ENCODE peak calls at places on chromosomes 6 and 20, in seven cellular contexts. One of them, this sample, is unnamed.
A peak's percentile ranks its signal among the peaks of the same experiment; 100 is the strongest.

GRCh38 chr6:13624871-13625288 is 9.7 kb downstream of the NOL7 start:
- DNase-seq in tibial artery: no peak
- DNase-seq in aorta: no peak
- DNase-seq in ovary: no peak
- DNase-seq in heart left ventricle: no peak
- DNase-seq in cardiac muscle cell: peak; percentile 55
- DNase-seq in pancreas: no peak
- DNase-seq in this sample: no peak

GRCh38 chr20:9218412-9219001 is 149.6 kb downstream of the PLCB4 start:
- DNase-seq in tibial artery: no peak
- DNase-seq in aorta: no peak
- DNase-seq in ovary: no peak
- DNase-seq in heart left ventricle: no peak
- DNase-seq in cardiac muscle cell: no peak
- DNase-seq in pancreas: no peak
- DNase-seq in this sample: no peak

GRCh38 chr20:400451-401275 is 7.4 kb upstream of the RBCK1 start:
- DNase-seq in tibial artery: no peak
- DNase-seq in aorta: no peak
- DNase-seq in ovary: no peak
- DNase-seq in heart left ventricle: no peak
- DNase-seq in cardiac muscle cell: no peak
- DNase-seq in pancreas: no peak
- DNase-seq in this sample: no peak

GRCh38 chr6:7673063-7673536 is 52.8 kb upstream of the BMP6 start:
- DNase-seq in tibial artery: peak; percentile 29
- DNase-seq in aorta: no peak
- DNase-seq in ovary: peak; percentile 57
- DNase-seq in heart left ventricle: peak; percentile 40
- DNase-seq in cardiac muscle cell: peak; percentile 32
- DNase-seq in pancreas: no peak
- DNase-seq in this sample: peak; percentile 20

GRCh38 chr6:51934098-51934497 is 153.3 kb downstream of the PKHD1 start:
- DNase-seq in tibial artery: no peak
- DNase-seq in aorta: no peak
- DNase-seq in ovary: no peak
- DNase-seq in heart left ventricle: no peak
- DNase-seq in cardiac muscle cell: no peak
- DNase-seq in pancreas: no peak
- DNase-seq in this sample: no peak

GRCh38 chr20:3276400-3277015 is 37.5 kb upstream of the SLC4A11 start:
- DNase-seq in tibial artery: no peak
- DNase-seq in aorta: no peak
- DNase-seq in ovary: no peak
- DNase-seq in heart left ventricle: no peak
- DNase-seq in cardiac muscle cell: peak; percentile 9
- DNase-seq in pancreas: no peak
- DNase-seq in this sample: no peak

GRCh38 chr6:159112714-159113113 is 56.5 kb upstream of the FNDC1 start:
- DNase-seq in tibial artery: no peak
- DNase-seq in aorta: no peak
- DNase-seq in ovary: no peak
- DNase-seq in heart left ventricle: no peak
- DNase-seq in cardiac muscle cell: no peak
- DNase-seq in pancreas: no peak
- DNase-seq in this sample: no peak

GRCh38 chr20:25353754-25354705 is 36.6 kb downstream of the ABHD12 start:
- DNase-seq in tibial artery: no peak
- DNase-seq in aorta: no peak
- DNase-seq in ovary: no peak
- DNase-seq in heart left ventricle: no peak
- DNase-seq in cardiac muscle cell: no peak
- DNase-seq in pancreas: peak; percentile 43
- DNase-seq in this sample: no peak

GRCh38 chr6:157550114-157550989 is 169.4 kb downstream of the ZDHHC14 start:
- DNase-seq in tibial artery: no peak
- DNase-seq in aorta: no peak
- DNase-seq in ovary: no peak
- DNase-seq in heart left ventricle: no peak
- DNase-seq in cardiac muscle cell: no peak
- DNase-seq in pancreas: no peak
- DNase-seq in this sample: no peak

GRCh38 chr6:11556308-11556707 is 18.8 kb downstream of the TMEM170B start:
- DNase-seq in tibial artery: no peak
- DNase-seq in aorta: no peak
- DNase-seq in ovary: no peak
- DNase-seq in heart left ventricle: no peak
- DNase-seq in cardiac muscle cell: no peak
- DNase-seq in pancreas: no peak
- DNase-seq in this sample: no peak

GRCh38 chr6:143196525-143197225 is 136.0 kb downstream of the AIG1 start:
- DNase-seq in tibial artery: no peak
- DNase-seq in aorta: no peak
- DNase-seq in ovary: no peak
- DNase-seq in heart left ventricle: no peak
- DNase-seq in cardiac muscle cell: no peak
- DNase-seq in pancreas: no peak
- DNase-seq in this sample: no peak

GRCh38 chr20:54140927-54141566 is 32.7 kb downstream of the CYP24A1 start:
- DNase-seq in tibial artery: no peak
- DNase-seq in aorta: no peak
- DNase-seq in ovary: no peak
- DNase-seq in heart left ventricle: no peak
- DNase-seq in cardiac muscle cell: no peak
- DNase-seq in pancreas: no peak
- DNase-seq in this sample: no peak

GRCh38 chr6:149696904-149697303 is 21.0 kb downstream of the LATS1 start:
- DNase-seq in tibial artery: no peak
- DNase-seq in aorta: no peak
- DNase-seq in ovary: no peak
- DNase-seq in heart left ventricle: no peak
- DNase-seq in cardiac muscle cell: no peak
- DNase-seq in pancreas: no peak
- DNase-seq in this sample: no peak

GRCh38 chr6:169675011-169675410 is 26.8 kb downstream of the WDR27 start:
- DNase-seq in tibial artery: no peak
- DNase-seq in aorta: no peak
- DNase-seq in ovary: no peak
- DNase-seq in heart left ventricle: no peak
- DNase-seq in cardiac muscle cell: no peak
- DNase-seq in pancreas: no peak
- DNase-seq in this sample: no peak

GRCh38 chr6:127786109-127786508 is 114.7 kb downstream of the THEMIS start:
- DNase-seq in tibial artery: no peak
- DNase-seq in aorta: no peak
- DNase-seq in ovary: no peak
- DNase-seq in heart left ventricle: no peak
- DNase-seq in cardiac muscle cell: no peak
- DNase-seq in pancreas: no peak
- DNase-seq in this sample: no peak

GRCh38 chr20:63140683-63141433 is 75.1 kb downstream of the YTHDF1 start:
- DNase-seq in tibial artery: no peak
- DNase-seq in aorta: peak; percentile 63
- DNase-seq in ovary: no peak
- DNase-seq in heart left ventricle: peak; percentile 11
- DNase-seq in cardiac muscle cell: no peak
- DNase-seq in pancreas: no peak
- DNase-seq in this sample: no peak

GRCh38 chr20:56117350-56117749 is 112.0 kb upstream of the CBLN4 start:
- DNase-seq in tibial artery: no peak
- DNase-seq in aorta: no peak
- DNase-seq in ovary: no peak
- DNase-seq in heart left ventricle: no peak
- DNase-seq in cardiac muscle cell: no peak
- DNase-seq in pancreas: no peak
- DNase-seq in this sample: no peak

GRCh38 chr6:140463312-140463710 is 1088.9 kb upstream of the CITED2 start:
- DNase-seq in tibial artery: no peak
- DNase-seq in aorta: no peak
- DNase-seq in ovary: no peak
- DNase-seq in heart left ventricle: no peak
- DNase-seq in cardiac muscle cell: no peak
- DNase-seq in pancreas: no peak
- DNase-seq in this sample: no peak

GRCh38 chr20:58433029-58433657 is 44.1 kb downstream of the VAPB start:
- DNase-seq in tibial artery: no peak
- DNase-seq in aorta: no peak
- DNase-seq in ovary: no peak
- DNase-seq in heart left ventricle: no peak
- DNase-seq in cardiac muscle cell: no peak
- DNase-seq in pancreas: no peak
- DNase-seq in this sample: no peak

DNA sequence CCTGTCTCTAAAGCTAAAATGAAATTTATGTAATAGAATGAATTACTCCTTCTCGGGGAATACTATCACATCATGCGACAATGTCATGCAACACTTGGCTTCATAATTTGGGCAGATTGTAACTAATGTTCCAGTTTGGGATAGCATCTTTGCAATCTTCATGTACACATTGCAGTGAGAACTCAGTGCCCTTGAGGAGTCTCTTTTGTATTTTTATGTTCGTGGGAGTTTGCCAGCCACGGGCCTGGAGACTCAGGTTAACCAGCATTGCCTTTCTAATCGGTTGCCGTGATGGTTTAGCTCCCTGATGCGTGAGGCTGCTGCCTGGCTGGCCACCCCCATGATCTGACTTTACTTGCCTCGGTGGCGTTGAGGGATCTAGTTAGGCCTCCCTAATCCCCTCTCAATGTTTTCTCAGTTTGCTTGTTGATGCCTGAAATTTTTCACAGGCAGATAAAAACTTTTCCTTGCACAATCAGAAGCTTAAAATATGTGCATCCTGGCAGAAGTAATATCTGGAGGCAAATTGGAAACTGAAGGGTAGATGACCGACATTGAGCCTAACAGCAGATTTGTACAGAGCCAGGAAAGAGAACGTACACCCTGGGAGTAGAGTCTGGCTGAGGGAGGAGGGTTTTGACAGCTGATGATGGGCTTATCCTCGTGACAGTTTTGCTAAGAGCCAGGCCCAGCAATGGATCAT is 2.4 kb downstream of the GMPR start:
- DNase-seq in tibial artery: no peak
- DNase-seq in aorta: no peak
- DNase-seq in ovary: no peak
- DNase-seq in heart left ventricle: no peak
- DNase-seq in cardiac muscle cell: no peak
- DNase-seq in pancreas: no peak
- DNase-seq in this sample: no peak
- H3K4me3 ChIP-seq in tibial artery: no peak overlapping the region
- H3K4me3 ChIP-seq in aorta: no peak overlapping the region
- H3K4me3 ChIP-seq in ovary: no peak overlapping the region
- H3K4me3 ChIP-seq in heart left ventricle: peak overlapping the region; percentile 86
- H3K4me3 ChIP-seq in cardiac muscle cell: no peak overlapping the region
- H3K4me3 ChIP-seq in pancreas: no peak overlapping the region
- H3K4me3 ChIP-seq in this sample: no peak overlapping the region

DNA sequence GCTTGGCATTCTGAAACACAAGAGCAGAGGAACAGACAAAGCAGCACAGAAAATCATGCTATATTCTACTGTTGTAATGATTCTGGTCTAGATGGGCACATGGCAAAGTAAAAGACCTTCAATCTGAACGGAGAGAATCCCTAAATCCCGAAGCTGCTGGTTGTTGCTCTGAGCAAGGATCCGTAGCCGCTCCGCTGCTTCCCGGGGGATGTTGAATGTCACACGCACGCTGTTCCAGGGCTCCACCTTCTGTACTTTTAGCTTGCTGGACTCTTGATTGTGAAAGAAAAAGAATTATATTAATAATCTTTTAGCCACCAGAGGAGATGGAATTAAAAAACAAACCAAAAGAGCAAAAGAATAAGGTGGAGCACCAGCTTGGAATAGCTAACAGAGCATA is 49.3 kb downstream of the NCOA6 start:
- DNase-seq in tibial artery: no peak
- DNase-seq in aorta: no peak
- DNase-seq in ovary: no peak
- DNase-seq in heart left ventricle: no peak
- DNase-seq in cardiac muscle cell: no peak
- DNase-seq in pancreas: no peak
- DNase-seq in this sample: no peak
- H3K36me3 ChIP-seq in tibial artery: peaks cover 88% of the 10 kb centered on the region
- H3K36me3 ChIP-seq in aorta: peaks cover 3% of the 10 kb centered on the region
- H3K36me3 ChIP-seq in ovary: no peaks in the 10 kb centered on the region
- H3K36me3 ChIP-seq in heart left ventricle: peaks cover 91% of the 10 kb centered on the region
- H3K36me3 ChIP-seq in cardiac muscle cell: peaks cover 21% of the 10 kb centered on the region
- H3K36me3 ChIP-seq in pancreas: no peaks in the 10 kb centered on the region
- H3K36me3 ChIP-seq in this sample: peaks cover 4% of the 10 kb centered on the region

GRCh38 chr6:81634155-81634880 is 118.2 kb downstream of the TENT5A start:
- DNase-seq in tibial artery: no peak
- DNase-seq in aorta: no peak
- DNase-seq in ovary: no peak
- DNase-seq in heart left ventricle: no peak
- DNase-seq in cardiac muscle cell: no peak
- DNase-seq in pancreas: no peak
- DNase-seq in this sample: no peak
- H3K4me3 ChIP-seq in tibial artery: no peak overlapping the region
- H3K4me3 ChIP-seq in aorta: no peak overlapping the region
- H3K4me3 ChIP-seq in ovary: no peak overlapping the region
- H3K4me3 ChIP-seq in heart left ventricle: no peak overlapping the region
- H3K4me3 ChIP-seq in cardiac muscle cell: no peak overlapping the region
- H3K4me3 ChIP-seq in pancreas: no peak overlapping the region
- H3K4me3 ChIP-seq in this sample: no peak overlapping the region

GRCh38 chr20:37207176-37207575 is 27.8 kb upstream of the MROH8 start:
- DNase-seq in tibial artery: no peak
- DNase-seq in aorta: no peak
- DNase-seq in ovary: no peak
- DNase-seq in heart left ventricle: no peak
- DNase-seq in cardiac muscle cell: no peak
- DNase-seq in pancreas: no peak
- DNase-seq in this sample: no peak

GRCh38 chr20:37201827-37202162 is 22.4 kb upstream of the MROH8 start:
- DNase-seq in tibial artery: no peak
- DNase-seq in aorta: no peak
- DNase-seq in ovary: no peak
- DNase-seq in heart left ventricle: no peak
- DNase-seq in cardiac muscle cell: no peak
- DNase-seq in pancreas: no peak
- DNase-seq in this sample: no peak

GRCh38 chr20:37202267-37202943 is 23.1 kb upstream of the MROH8 start:
- DNase-seq in tibial artery: peak; percentile 39
- DNase-seq in aorta: no peak
- DNase-seq in ovary: peak; percentile 43
- DNase-seq in heart left ventricle: no peak
- DNase-seq in cardiac muscle cell: peak; percentile 65
- DNase-seq in pancreas: no peak
- DNase-seq in this sample: no peak

GRCh38 chr20:37204056-37204455 is 24.7 kb upstream of the MROH8 start:
- DNase-seq in tibial artery: no peak
- DNase-seq in aorta: no peak
- DNase-seq in ovary: no peak
- DNase-seq in heart left ventricle: no peak
- DNase-seq in cardiac muscle cell: no peak
- DNase-seq in pancreas: no peak
- DNase-seq in this sample: no peak

DNA sequence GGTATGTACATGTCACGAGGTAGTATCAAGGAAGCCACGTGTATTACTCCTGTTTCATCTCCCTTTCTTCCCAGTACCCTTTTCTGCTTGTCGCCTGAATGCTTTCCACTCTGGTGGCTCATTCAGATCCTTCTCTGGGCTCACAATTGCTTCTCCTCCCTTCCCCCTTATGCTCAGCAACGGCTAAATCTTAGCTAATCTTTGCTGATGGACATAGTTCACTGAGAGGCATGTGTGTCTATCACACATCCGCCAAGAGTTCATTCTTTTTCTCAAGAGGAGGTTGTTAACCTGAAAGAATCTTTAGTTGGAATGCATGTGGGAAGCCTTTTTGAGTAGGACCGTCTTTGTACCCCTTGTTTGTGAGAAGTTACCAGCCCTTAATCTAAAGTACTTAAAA is 25.8 kb upstream of the MROH8 start:
- DNase-seq in tibial artery: no peak
- DNase-seq in aorta: no peak
- DNase-seq in ovary: no peak
- DNase-seq in heart left ventricle: no peak
- DNase-seq in cardiac muscle cell: peak; percentile 14
- DNase-seq in pancreas: no peak
- DNase-seq in this sample: no peak
- H3K36me3 ChIP-seq in tibial artery: peaks cover 87% of the 10 kb centered on the region
- H3K36me3 ChIP-seq in aorta: peaks cover 16% of the 10 kb centered on the region
- H3K36me3 ChIP-seq in ovary: no peaks in the 10 kb centered on the region
- H3K36me3 ChIP-seq in heart left ventricle: peaks cover 98% of the 10 kb centered on the region
- H3K36me3 ChIP-seq in cardiac muscle cell: peaks cover 54% of the 10 kb centered on the region
- H3K36me3 ChIP-seq in pancreas: no peaks in the 10 kb centered on the region
- H3K36me3 ChIP-seq in this sample: no peaks in the 10 kb centered on the region